ENCODE peak calls at places on chromosomes 11 and 22, in four cellular contexts. One of them, this sample, is unnamed.
A peak's percentile ranks its signal among the peaks of the same experiment; 100 is the strongest.

GRCh38 chr11:44326615-44327475 is 16.9 kb upstream of the ALX4 start:
- DNase-seq in left lung: no peak
- DNase-seq in MM.1S: no peak
- DNase-seq in OCI-LY7: no peak
- DNase-seq in this sample: no peak

GRCh38 chr11:10818594-10818993 is 9.9 kb upstream of the EIF4G2 start:
- DNase-seq in OCI-LY7: no peak
- DNase-seq in MM.1S: no peak
- DNase-seq in left lung: no peak
- DNase-seq in this sample: no peak

GRCh38 chr11:111291764-111292163 is 6.6 kb upstream of the POU2AF3 start:
- DNase-seq in MM.1S: no peak
- DNase-seq in left lung: no peak
- DNase-seq in OCI-LY7: no peak
- DNase-seq in this sample: no peak

GRCh38 chr11:93487032-93487483 is 56.1 kb downstream of the SMCO4 start:
- DNase-seq in MM.1S: no peak
- DNase-seq in OCI-LY7: no peak
- DNase-seq in left lung: no peak
- DNase-seq in this sample: no peak

GRCh38 chr22:43783777-43784176 is 28.3 kb downstream of the EFCAB6 start:
- DNase-seq in left lung: no peak
- DNase-seq in MM.1S: no peak
- DNase-seq in OCI-LY7: no peak
- DNase-seq in this sample: no peak

GRCh38 chr11:65078151-65078550 is 5.7 kb downstream of the CDCA5 start:
- DNase-seq in MM.1S: peak; percentile 65
- DNase-seq in OCI-LY7: peak; percentile 71
- DNase-seq in left lung: no peak
- DNase-seq in this sample: no peak

GRCh38 chr11:46450846-46451470 is 59.4 kb upstream of the CHRM4 start:
- DNase-seq in MM.1S: no peak
- DNase-seq in left lung: no peak
- DNase-seq in OCI-LY7: no peak
- DNase-seq in this sample: no peak

GRCh38 chr22:27094633-27095308 is 437.4 kb downstream of the MIAT start:
- DNase-seq in MM.1S: no peak
- DNase-seq in OCI-LY7: no peak
- DNase-seq in left lung: no peak
- DNase-seq in this sample: no peak

GRCh38 chr22:43391306-43391705 is 20.5 kb upstream of the MPPED1 start:
- DNase-seq in OCI-LY7: no peak
- DNase-seq in MM.1S: no peak
- DNase-seq in left lung: no peak
- DNase-seq in this sample: no peak

DNA sequence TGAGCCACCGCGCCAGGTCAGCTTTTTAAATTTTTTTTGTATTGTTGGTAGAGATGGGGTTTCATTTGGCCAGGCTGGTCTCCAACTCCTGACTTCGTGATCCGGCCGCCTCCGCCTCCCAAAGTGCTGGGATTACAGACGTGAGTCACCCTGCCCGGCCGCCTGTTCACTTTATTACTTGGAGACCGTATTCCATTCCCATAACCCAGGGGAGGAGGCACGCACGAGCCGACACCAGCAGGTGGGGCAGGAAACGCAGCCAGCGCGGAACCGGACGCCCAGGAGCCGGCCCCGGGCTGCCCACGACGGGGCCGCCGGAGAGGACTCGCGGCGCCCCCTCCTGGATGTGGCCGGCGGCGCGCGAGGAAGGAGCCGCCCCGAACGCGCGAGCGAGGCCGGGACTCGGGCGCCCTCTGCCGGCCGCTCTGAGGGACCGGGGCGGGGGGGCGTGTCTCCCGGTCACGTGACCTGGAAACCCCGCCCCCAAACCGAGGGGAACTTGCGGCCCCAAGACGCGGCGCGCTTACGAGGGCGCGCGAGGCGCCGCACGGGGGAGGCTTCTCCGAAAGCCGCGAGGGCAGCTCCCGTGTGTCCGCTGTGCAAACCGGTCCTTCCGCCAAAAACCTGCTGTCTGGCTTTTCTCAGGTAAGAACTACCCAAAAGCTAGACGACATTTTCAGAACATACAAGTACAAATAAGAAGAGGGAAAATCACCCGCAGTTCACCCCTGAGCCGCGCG is 11.6 kb upstream of the RNH1 start:
- DNase-seq in OCI-LY7: peak; percentile 80
- DNase-seq in left lung: peak; percentile 97
- DNase-seq in MM.1S: no peak
- DNase-seq in this sample: peak; percentile 76
- H3K27ac ChIP-seq in OCI-LY7: no peak overlapping the region
- H3K27ac ChIP-seq in left lung: peak overlapping the region; percentile 74
- H3K27ac ChIP-seq in MM.1S: no peak overlapping the region
- H3K27ac ChIP-seq in this sample: no peak overlapping the region

GRCh38 chr11:102810943-102811528 is 13.1 kb upstream of the MMP1 start:
- DNase-seq in MM.1S: peak; percentile 15
- DNase-seq in OCI-LY7: no peak
- DNase-seq in left lung: no peak
- DNase-seq in this sample: no peak
- H3K27ac ChIP-seq in MM.1S: no peak overlapping the region
- H3K27ac ChIP-seq in OCI-LY7: no peak overlapping the region
- H3K27ac ChIP-seq in left lung: no peak overlapping the region
- H3K27ac ChIP-seq in this sample: no peak overlapping the region

GRCh38 chr22:39303892-39304671 is 15.3 kb downstream of the RPL3 start:
- DNase-seq in left lung: no peak
- DNase-seq in MM.1S: no peak
- DNase-seq in OCI-LY7: no peak
- DNase-seq in this sample: no peak
- H3K27ac ChIP-seq in left lung: no peak overlapping the region
- H3K27ac ChIP-seq in MM.1S: no peak overlapping the region
- H3K27ac ChIP-seq in OCI-LY7: no peak overlapping the region
- H3K27ac ChIP-seq in this sample: no peak overlapping the region

GRCh38 chr11:59679347-59679746 is 10.5 kb upstream of the PATL1 start:
- DNase-seq in MM.1S: no peak
- DNase-seq in OCI-LY7: no peak
- DNase-seq in left lung: no peak
- DNase-seq in this sample: no peak
- H3K27ac ChIP-seq in MM.1S: no peak overlapping the region
- H3K27ac ChIP-seq in OCI-LY7: no peak overlapping the region
- H3K27ac ChIP-seq in left lung: no peak overlapping the region
- H3K27ac ChIP-seq in this sample: no peak overlapping the region

DNA sequence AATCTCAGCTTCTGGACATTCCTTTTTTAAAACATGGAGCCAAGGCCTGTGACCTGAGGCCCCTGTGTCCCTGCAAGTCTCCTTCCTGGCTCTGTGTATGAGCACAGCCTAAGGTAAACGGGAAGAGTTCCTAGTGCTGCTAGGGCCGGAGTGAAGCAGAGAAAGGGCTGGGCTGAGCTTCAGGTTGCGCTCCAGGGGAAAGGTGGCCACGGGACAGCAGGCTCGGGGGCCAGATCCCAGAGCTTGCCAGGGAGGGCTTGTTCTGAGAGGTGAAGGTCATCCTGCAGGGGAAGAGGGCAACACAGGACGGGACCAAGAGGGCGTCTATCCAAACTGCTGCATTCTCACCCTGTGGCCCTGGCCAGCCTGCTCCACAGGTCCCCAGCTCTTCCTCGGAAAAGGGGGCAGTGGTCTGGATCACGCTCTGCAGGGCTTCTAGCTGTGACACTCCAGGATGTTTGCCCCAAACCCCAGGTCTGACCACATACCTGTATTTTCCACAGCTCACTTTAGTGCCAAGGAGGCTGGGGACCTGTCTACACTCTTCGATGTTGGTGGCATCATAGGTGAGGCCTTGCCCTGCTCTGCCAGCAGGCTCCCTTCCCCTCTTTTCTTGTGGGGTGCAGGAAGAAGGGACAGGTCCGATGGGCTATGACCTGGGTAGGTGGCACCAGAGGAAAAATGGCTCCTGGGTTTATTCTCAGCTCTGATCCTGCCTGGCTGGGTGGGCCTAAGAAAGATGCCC is 20.4 kb downstream of the SLC37A2 start:
- DNase-seq in MM.1S: no peak
- DNase-seq in left lung: no peak
- DNase-seq in OCI-LY7: no peak
- DNase-seq in this sample: no peak
- H3K27ac ChIP-seq in MM.1S: no peak overlapping the region
- H3K27ac ChIP-seq in left lung: no peak overlapping the region
- H3K27ac ChIP-seq in OCI-LY7: no peak overlapping the region
- H3K27ac ChIP-seq in this sample: no peak overlapping the region

GRCh38 chr11:96217206-96217605 is 125.8 kb downstream of the MAML2 start:
- DNase-seq in OCI-LY7: no peak
- DNase-seq in left lung: no peak
- DNase-seq in MM.1S: no peak
- DNase-seq in this sample: no peak

GRCh38 chr11:96215094-96215782 is 127.8 kb downstream of the MAML2 start:
- DNase-seq in left lung: no peak
- DNase-seq in MM.1S: peak; percentile 86
- DNase-seq in OCI-LY7: peak; percentile 93
- DNase-seq in this sample: no peak

GRCh38 chr11:96215826-96216225 is 127.2 kb downstream of the MAML2 start:
- DNase-seq in OCI-LY7: peak; percentile 28
- DNase-seq in MM.1S: peak; percentile 20
- DNase-seq in left lung: no peak
- DNase-seq in this sample: no peak

GRCh38 chr11:96213500-96213899 is 129.5 kb downstream of the MAML2 start:
- DNase-seq in MM.1S: no peak
- DNase-seq in left lung: no peak
- DNase-seq in OCI-LY7: no peak
- DNase-seq in this sample: no peak

GRCh38 chr11:96214745-96215093 is 128.3 kb downstream of the MAML2 start:
- DNase-seq in OCI-LY7: no peak
- DNase-seq in left lung: no peak
- DNase-seq in MM.1S: no peak
- DNase-seq in this sample: no peak
- H3K27ac ChIP-seq in OCI-LY7: peak overlapping the region; percentile 88
- H3K27ac ChIP-seq in left lung: peak overlapping the region; percentile 66
- H3K27ac ChIP-seq in MM.1S: peak overlapping the region; percentile 90
- H3K27ac ChIP-seq in this sample: peak overlapping the region; percentile 31

GRCh38 chr11:106728861-106729260 is 289.4 kb downstream of the GUCY1A2 start:
- DNase-seq in MM.1S: no peak
- DNase-seq in left lung: no peak
- DNase-seq in OCI-LY7: no peak
- DNase-seq in this sample: no peak

GRCh38 chr11:106717222-106717621 is 301.1 kb downstream of the GUCY1A2 start:
- DNase-seq in left lung: no peak
- DNase-seq in OCI-LY7: no peak
- DNase-seq in MM.1S: no peak
- DNase-seq in this sample: no peak

GRCh38 chr11:106724293-106724892 is 293.9 kb downstream of the GUCY1A2 start:
- DNase-seq in MM.1S: no peak
- DNase-seq in left lung: no peak
- DNase-seq in OCI-LY7: no peak
- DNase-seq in this sample: no peak

GRCh38 chr11:106727261-106727660 is 291.0 kb downstream of the GUCY1A2 start:
- DNase-seq in MM.1S: no peak
- DNase-seq in left lung: no peak
- DNase-seq in OCI-LY7: no peak
- DNase-seq in this sample: no peak

GRCh38 chr11:106723071-106723470 is 295.2 kb downstream of the GUCY1A2 start:
- DNase-seq in OCI-LY7: no peak
- DNase-seq in left lung: no peak
- DNase-seq in MM.1S: no peak
- DNase-seq in this sample: no peak
- H3K27ac ChIP-seq in OCI-LY7: no peak overlapping the region
- H3K27ac ChIP-seq in left lung: no peak overlapping the region
- H3K27ac ChIP-seq in MM.1S: no peak overlapping the region
- H3K27ac ChIP-seq in this sample: no peak overlapping the region

DNA sequence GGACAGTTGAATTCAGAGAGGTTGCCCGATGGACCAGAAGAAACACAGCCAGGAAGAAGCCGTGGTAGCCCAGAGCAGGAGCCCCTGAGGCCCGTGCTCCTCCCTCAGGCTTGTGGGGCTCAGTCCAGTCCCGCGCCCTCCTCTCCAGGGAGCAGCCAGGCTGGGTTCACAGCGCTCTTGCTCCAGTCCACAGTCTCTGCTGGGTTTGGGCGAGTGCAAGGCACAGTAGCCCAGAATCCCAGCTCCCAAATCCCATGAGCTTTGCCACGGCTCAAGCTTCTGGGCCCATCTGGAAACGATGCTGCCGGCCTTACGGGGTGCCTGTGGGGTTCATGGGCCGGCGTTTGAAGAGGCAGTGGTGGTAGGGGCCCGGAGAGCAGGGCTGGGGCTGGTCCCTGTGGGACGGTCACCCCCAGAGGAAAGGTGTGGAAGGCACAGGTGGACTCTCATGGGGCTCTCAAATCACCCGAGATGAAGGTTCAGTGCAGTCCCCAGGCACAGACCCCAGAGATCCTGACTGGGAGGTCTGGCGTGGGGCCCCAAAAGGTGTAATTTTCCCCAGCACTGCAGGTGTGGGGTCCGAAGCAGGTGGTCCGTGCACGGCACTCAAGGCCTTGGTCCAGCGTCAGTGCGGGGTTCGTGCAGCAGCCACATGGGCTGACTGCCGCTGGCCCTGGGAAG is 30.6 kb upstream of the ATXN10 start:
- DNase-seq in left lung: no peak
- DNase-seq in MM.1S: no peak
- DNase-seq in OCI-LY7: no peak
- DNase-seq in this sample: no peak
- H3K27ac ChIP-seq in left lung: no peak overlapping the region
- H3K27ac ChIP-seq in MM.1S: no peak overlapping the region
- H3K27ac ChIP-seq in OCI-LY7: no peak overlapping the region
- H3K27ac ChIP-seq in this sample: no peak overlapping the region

GRCh38 chr11:72111300-72111699 is 1.2 kb downstream of the ANAPC15 start:
- DNase-seq in MM.1S: no peak
- DNase-seq in left lung: no peak
- DNase-seq in OCI-LY7: no peak
- DNase-seq in this sample: no peak
- H3K27ac ChIP-seq in MM.1S: peak overlapping the region; percentile 84
- H3K27ac ChIP-seq in left lung: peak overlapping the region; percentile 99
- H3K27ac ChIP-seq in OCI-LY7: peak overlapping the region; percentile 78
- H3K27ac ChIP-seq in this sample: peak overlapping the region; percentile 98

GRCh38 chr11:794766-795637 is 3.1 kb downstream of the SLC25A22 start:
- DNase-seq in MM.1S: no peak
- DNase-seq in OCI-LY7: peak; percentile 65
- DNase-seq in left lung: no peak
- DNase-seq in this sample: no peak
- H3K27ac ChIP-seq in MM.1S: no peak overlapping the region
- H3K27ac ChIP-seq in OCI-LY7: peak overlapping the region; percentile 57
- H3K27ac ChIP-seq in left lung: no peak overlapping the region
- H3K27ac ChIP-seq in this sample: no peak overlapping the region